ENCODE peak calls at places on chromosomes 12 and 14, in ten cellular contexts. O is tibial artery, D is astrocyte of the cerebellum, Y is ovary, A is Peyer's patch, Z is NB4, G is heart left ventricle, N is cardiac fibroblast, C is GM23338, J is heart right ventricle. T is an unnamed sample.

GRCh38 chr12:15336772-15337553 is 14.7 kb downstream of the PTPRO start:
- DNase-seq in Z (no peak), D (peak), N (peak), G (no peak), C (no peak), J (no peak), Y (no peak), O (no peak), A (no peak), T (peak)

GRCh38 chr14:75375983-75376382 is 51.8 kb upstream of the JDP2 start:
- DNase-seq in N (no peak), Y (no peak), D (no peak), J (no peak), G (no peak), O (no peak), Z (no peak), A (no peak), C (no peak), T (no peak)

GRCh38 chr14:95519699-95520098 is 3.2 kb upstream of the SYNE3 start:
- DNase-seq in Z (peak), Y (peak), C (no peak), J (peak), A (peak), G (peak), N (peak), D (no peak), O (peak), T (no peak)

GRCh38 chr12:18747960-18748359 is 10.0 kb downstream of the CAPZA3 start:
- DNase-seq in D (peak), A (no peak), O (no peak), Z (no peak), J (no peak), N (peak), Y (no peak), G (no peak), C (peak), T (peak)

GRCh38 chr14:31792726-31793125 is 231.5 kb downstream of the NUBPL start:
- DNase-seq in J (no peak), O (no peak), G (no peak), N (no peak), Z (no peak), D (no peak), A (no peak), Y (no peak), C (no peak), T (no peak)

GRCh38 chr14:91185721-91186120 is 58.8 kb downstream of the GPR68 start:
- DNase-seq in J (no peak), G (no peak), A (no peak), C (no peak), D (no peak), Y (no peak), Z (no peak), O (no peak), N (no peak), T (no peak)

GRCh38 chr12:93679308-93679933 is 2.2 kb downstream of the CRADD start:
- DNase-seq in A (no peak), D (no peak), G (peak), O (no peak), N (no peak), J (peak), Y (no peak), Z (no peak), C (no peak), T (no peak)

GRCh38 chr14:101124860-101125259 is 221.3 kb upstream of the RTL1 start:
- DNase-seq in Z (no peak), Y (no peak), N (no peak), O (peak), A (no peak), C (no peak), D (no peak), G (no peak), J (no peak), T (no peak)

GRCh38 chr14:39043352-39043943 is 59.6 kb downstream of the SEC23A start:
- DNase-seq in N (no peak), D (no peak), J (no peak), Z (no peak), C (no peak), G (no peak), A (no peak), Y (no peak), O (no peak), T (no peak)

GRCh38 chr12:26651566-26652188 is 181.3 kb downstream of the ITPR2 start:
- DNase-seq in D (peak), O (no peak), J (no peak), Y (no peak), C (peak), G (no peak), N (peak), Z (peak), A (peak), T (peak)

GRCh38 chr14:25103261-25103660 is 53.3 kb upstream of the STXBP6 start:
- DNase-seq in J (no peak), A (no peak), Y (no peak), N (no peak), C (no peak), G (no peak), O (no peak), D (no peak), Z (peak), T (no peak)

GRCh38 chr12:130922584-130922983 is 31.1 kb upstream of the ADGRD1 start:
- DNase-seq in Z (no peak), O (no peak), J (no peak), C (no peak), N (peak), A (no peak), G (no peak), Y (no peak), D (no peak), T (no peak)

GRCh38 chr14:56874375-56874774 is 64.1 kb upstream of the OTX2 start:
- DNase-seq in C (peak), D (no peak), A (no peak), G (no peak), J (no peak), N (no peak), Z (peak), Y (no peak), O (no peak), T (no peak)

GRCh38 chr12:6273931-6274687 is 36.4 kb upstream of the PLEKHG6 start:
- DNase-seq in C (peak), Z (no peak), J (no peak), Y (no peak), O (no peak), G (no peak), D (no peak), A (no peak), N (peak), T (no peak)

GRCh38 chr14:105980224-105980623 is 453.8 kb downstream of the TMEM121 start:
- DNase-seq in O (no peak), N (no peak), Z (peak), C (no peak), J (no peak), A (no peak), G (no peak), D (no peak), Y (no peak), T (no peak)

GRCh38 chr12:120640840-120641833 is 711 bp downstream of the CABP1 start:
- DNase-seq in G (peak), N (peak), O (no peak), D (no peak), Y (peak), A (peak), Z (peak), C (peak), J (peak), T (no peak)

GRCh38 chr12:46523863-46524770 is 151.5 kb upstream of the SLC38A2 start:
- DNase-seq in G (peak), Z (no peak), J (no peak), O (no peak), C (no peak), N (peak), D (peak), Y (no peak), A (no peak), T (peak)

GRCh38 chr12:2339022-2339431 is 286.2 kb downstream of the CACNA1C start:
- DNase-seq in A (no peak), Z (no peak), O (no peak), G (no peak), C (no peak), Y (no peak), N (peak), D (peak), J (no peak), T (peak)

GRCh38 chr14:42541535-42542001 is 934.9 kb downstream of the LRFN5 start:
- DNase-seq in O (no peak), Y (no peak), A (no peak), N (peak), G (no peak), Z (no peak), C (no peak), J (no peak), D (no peak), T (no peak)

GRCh38 chr12:130880411-130880885 is 8.6 kb downstream of the RAN start:
- DNase-seq in D (no peak), G (no peak), C (no peak), N (no peak), Y (no peak), O (no peak), Z (no peak), A (peak), J (no peak), T (no peak)

GRCh38 chr12:113145720-113146551 is 3.6 kb upstream of the CFAP73 start:
- DNase-seq in Y (no peak), A (no peak), C (no peak), J (no peak), N (peak), G (no peak), O (no peak), D (no peak), Z (no peak), T (peak)

GRCh38 chr14:32561520-32561919 is 232.4 kb downstream of the AKAP6 start:
- DNase-seq in Z (no peak), N (peak), C (peak), D (no peak), Y (no peak), J (no peak), G (no peak), O (no peak), A (no peak), T (no peak)

GRCh38 chr12:129901256-129901655 is 2.6 kb downstream of the TMEM132D start:
- DNase-seq in A (no peak), C (no peak), Z (no peak), D (peak), Y (no peak), J (no peak), N (no peak), G (no peak), O (no peak), T (peak)

GRCh38 chr14:74571441-74571841 is 40.6 kb downstream of the LTBP2 start:
- DNase-seq in A (no peak), G (peak), D (no peak), J (no peak), C (no peak), Z (no peak), Y (peak), N (no peak), O (peak), T (no peak)

GRCh38 chr12:40697566-40698257 is 5.5 kb downstream of the CNTN1 start:
- DNase-seq in A (no peak), N (no peak), G (no peak), Y (no peak), C (no peak), Z (no peak), J (no peak), D (no peak), O (no peak), T (no peak)

GRCh38 chr14:90804292-90804671 is 11.9 kb downstream of the TTC7B start:
- DNase-seq in O (no peak), G (no peak), Y (no peak), A (no peak), J (no peak), Z (no peak), D (no peak), C (no peak), N (no peak), T (no peak)

GRCh38 chr12:62215506-62215905 is 44.7 kb upstream of the USP15 start:
- DNase-seq in G (no peak), Z (peak), D (no peak), N (peak), O (no peak), A (no peak), J (no peak), C (no peak), Y (no peak), T (no peak)

GRCh38 chr14:79418649-79419415 is 792.5 kb downstream of the DIO2 start:
- DNase-seq in O (no peak), Z (no peak), Y (no peak), C (no peak), N (no peak), G (no peak), A (no peak), D (no peak), J (no peak), T (no peak)

GRCh38 chr12:12153596-12153995 is 82.9 kb downstream of the BCL2L14 start:
- DNase-seq in C (no peak), Z (no peak), Y (no peak), O (no peak), N (no peak), D (no peak), G (no peak), J (no peak), A (no peak), T (no peak)
- TF ChIP-seq CTCF in C (no peak), Z (no peak), Y (no peak), O (no peak), N (no peak), D (no peak), G (no peak), J (no peak), A (no peak), T (no peak)

DNA sequence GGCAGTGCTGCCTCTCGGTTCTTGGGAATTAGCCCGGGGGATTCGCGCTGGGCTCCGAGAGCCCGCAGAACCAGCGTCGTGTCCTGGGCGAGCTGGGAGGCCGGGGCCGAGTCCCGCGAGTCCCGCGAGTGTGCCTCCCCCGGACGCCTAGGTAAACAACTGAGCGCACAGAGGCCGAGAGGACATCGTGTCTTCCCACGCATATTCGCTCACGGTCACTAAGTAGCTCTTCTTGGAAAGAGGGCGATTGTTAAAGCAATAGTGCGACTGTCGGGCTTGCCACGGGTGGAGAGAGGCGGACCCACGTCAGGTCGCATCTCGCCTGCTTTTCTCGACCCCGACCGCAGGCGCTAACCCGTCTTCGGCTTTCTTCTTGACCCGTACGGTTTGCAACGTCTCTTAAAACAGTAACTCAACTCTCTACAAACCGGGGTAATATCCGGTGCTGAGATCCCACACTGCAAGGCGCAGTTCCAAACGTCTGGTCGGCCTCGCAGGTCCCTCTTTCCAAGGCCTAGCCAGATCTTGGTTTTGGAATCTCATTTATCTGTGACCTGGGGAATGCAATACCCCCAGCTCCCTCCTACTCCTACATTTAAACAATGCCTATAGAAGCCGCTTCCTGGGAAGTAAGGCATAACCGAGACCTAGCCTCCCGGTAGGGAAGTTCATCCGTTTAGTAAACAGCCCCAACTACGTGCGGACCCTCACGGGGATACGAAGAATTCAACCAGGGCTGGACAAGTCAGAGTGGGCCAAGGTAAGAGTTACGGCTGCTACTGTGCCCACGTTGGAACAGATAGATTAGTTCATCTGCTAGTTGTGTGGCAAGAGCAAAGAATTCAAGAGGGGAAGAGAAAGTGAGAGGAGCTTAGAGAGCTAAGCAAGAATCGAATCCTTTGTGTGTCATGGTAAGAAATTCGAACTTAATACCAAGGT is 736 bp upstream of the PHLDA1 start:
- DNase-seq in A (peak), C (peak), G (peak), O (peak), J (no peak), Y (peak), Z (peak), N (peak), D (no peak), T (no peak)
- H3K4me3 ChIP-seq in A (peak), C (peak), G (peak), O (peak), J (peak), Y (peak), Z (peak), N (peak), D (peak), T (peak)

GRCh38 chr12:122893208-122894151 is 2.4 kb downstream of the VPS37B start:
- DNase-seq in D (no peak), Y (no peak), N (no peak), G (peak), J (no peak), A (no peak), Z (no peak), O (no peak), C (no peak), T (no peak)

GRCh38 chr12:122896662-122897061 is 738 bp upstream of the VPS37B start:
- DNase-seq in O (no peak), G (no peak), J (no peak), Y (no peak), C (no peak), Z (no peak), A (no peak), D (no peak), N (no peak), T (no peak)

GRCh38 chr12:122894173-122895121 is 1.5 kb downstream of the VPS37B start:
- DNase-seq in N (no peak), A (no peak), J (no peak), C (no peak), Z (no peak), G (no peak), Y (no peak), D (no peak), O (no peak), T (no peak)

GRCh38 chr12:122895290-122895689 is 634 bp downstream of the VPS37B start:
- DNase-seq in A (no peak), D (no peak), G (no peak), C (no peak), J (no peak), Z (no peak), Y (no peak), N (no peak), O (no peak), T (no peak)

GRCh38 chr12:122895757-122896636 is at the start of gene VPS37B:
- DNase-seq in Y (peak), Z (peak), C (peak), N (peak), D (no peak), G (peak), O (peak), A (peak), J (peak), T (no peak)
- TF ChIP-seq CTCF in Y (peak), Z (no peak), C (no peak), N (no peak), D (no peak), G (peak), O (peak), A (peak), J (no peak), T (no peak)

GRCh38 chr14:99803106-99803437 is 9.9 kb downstream of the EML1 start:
- DNase-seq in J (no peak), O (no peak), A (no peak), D (no peak), G (no peak), Y (no peak), Z (no peak), N (no peak), C (no peak), T (no peak)

GRCh38 chr14:99803803-99804202 is 10.6 kb downstream of the EML1 start:
- DNase-seq in Z (no peak), Y (no peak), G (no peak), D (no peak), J (no peak), A (no peak), N (no peak), O (no peak), C (no peak), T (no peak)

GRCh38 chr14:99806040-99806439 is 12.8 kb downstream of the EML1 start:
- DNase-seq in Y (no peak), A (no peak), J (no peak), G (no peak), D (no peak), Z (no peak), O (no peak), N (no peak), C (no peak), T (no peak)

GRCh38 chr14:99800781-99801180 is 7.6 kb downstream of the EML1 start:
- DNase-seq in G (no peak), N (no peak), A (no peak), J (no peak), C (no peak), D (no peak), O (no peak), Y (no peak), Z (no peak), T (no peak)

DNA sequence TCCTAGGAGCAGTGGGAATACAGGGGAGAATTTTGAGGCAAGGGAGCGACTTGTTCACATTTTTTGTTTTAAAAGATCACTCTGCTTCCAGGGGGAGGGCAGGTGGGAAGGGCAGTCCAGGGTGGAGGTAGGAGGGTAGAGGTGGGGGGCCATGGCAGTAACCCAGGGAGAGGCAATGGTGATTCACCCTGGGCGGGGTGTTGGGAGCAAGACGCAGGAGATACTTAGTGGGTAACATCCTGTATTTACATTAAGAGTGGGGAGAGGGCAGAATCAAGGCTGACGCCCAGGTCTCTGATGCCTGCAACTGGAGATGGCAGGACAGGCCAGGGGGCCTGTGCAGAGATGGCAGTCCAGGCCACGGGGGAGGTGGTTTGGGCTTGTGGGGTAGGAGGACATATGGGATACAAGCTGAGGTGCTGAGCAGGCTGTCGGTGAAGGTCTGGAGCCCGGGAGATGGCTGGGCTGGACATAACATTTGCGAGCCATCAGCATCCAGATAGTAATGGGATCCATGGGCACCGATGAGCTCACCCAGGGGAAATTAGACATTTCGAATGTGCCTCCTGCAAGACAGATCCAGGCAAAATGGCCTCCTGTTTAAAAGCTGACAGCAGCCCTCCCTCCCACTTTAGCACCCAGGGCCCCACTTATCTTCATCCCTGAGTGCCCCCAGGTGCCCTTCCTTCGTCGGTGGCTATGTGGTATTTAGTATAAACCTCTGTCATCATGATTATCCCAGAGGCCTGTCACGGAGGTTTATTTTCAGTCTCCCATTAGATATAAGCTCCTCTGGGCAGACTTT is 9.3 kb downstream of the EML1 start:
- DNase-seq in O (no peak), J (no peak), Z (no peak), G (no peak), N (no peak), Y (no peak), D (no peak), A (no peak), C (no peak), T (no peak)
- H3K4me3 ChIP-seq in O (no peak), J (no peak), Z (no peak), G (no peak), N (no peak), Y (no peak), D (no peak), A (no peak), C (no peak), T (no peak)

DNA sequence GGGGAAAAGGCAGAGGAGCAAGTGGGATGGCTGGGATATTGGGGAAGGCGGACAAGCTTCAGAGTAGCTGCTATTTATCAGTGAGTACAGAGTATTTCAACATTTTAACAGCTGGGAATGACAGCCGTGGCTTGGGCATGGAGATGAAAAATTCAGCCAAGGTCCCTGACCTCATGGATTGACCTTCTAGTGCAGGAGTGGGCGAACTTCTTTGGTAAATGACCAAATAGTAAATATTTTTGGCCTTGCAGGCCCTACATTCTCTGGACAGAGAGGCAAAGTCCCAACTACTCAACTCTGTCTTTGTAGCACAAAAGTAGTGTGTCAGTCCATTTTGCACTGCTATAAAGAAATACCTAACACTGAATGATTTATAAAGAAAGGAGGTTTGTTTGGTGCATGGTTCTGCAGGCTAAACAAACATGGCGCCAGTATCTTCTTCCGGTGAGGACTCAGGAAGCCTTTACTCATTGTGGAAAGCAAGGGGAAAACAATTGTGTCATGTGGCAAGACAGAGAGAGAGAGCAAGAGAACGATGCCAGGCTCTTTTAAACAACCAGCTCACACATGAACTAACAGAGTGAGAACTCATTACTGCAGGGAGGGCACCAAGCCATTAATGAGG is 33.6 kb downstream of the TMEM233 start:
- DNase-seq in C (no peak), J (no peak), Z (no peak), N (no peak), O (no peak), D (no peak), Y (no peak), A (no peak), G (no peak), T (no peak)
- TF ChIP-seq CTCF in C (no peak), J (no peak), Z (no peak), N (no peak), O (no peak), D (no peak), Y (no peak), A (no peak), G (no peak), T (no peak)

T was measured in epithelial cell of proximal tubule.